ENCODE peak calls at places on chromosomes 1 and 21, in four cellular contexts. U is AG04449, T is BJ, D is neural progenitor cell. J is an unnamed sample.

GRCh38 chr1:17553970-17554369 is 14.5 kb downstream of the ARHGEF10L start:
- DNase-seq in U (no peak), T (no peak), D (no peak), J (peak)

GRCh38 chr1:206002160-206002559 is 1.0 kb downstream of the RAB7B start:
- DNase-seq in U (no peak), T (no peak), D (no peak), J (no peak)

GRCh38 chr1:37255111-37255795 is 219.1 kb upstream of the ZC3H12A start:
- DNase-seq in U (no peak), T (no peak), D (peak), J (no peak)

GRCh38 chr1:192580351-192580962 is 4.9 kb downstream of the RGS1 start:
- DNase-seq in U (no peak), T (no peak), D (peak), J (peak)

GRCh38 chr1:51850420-51851297 is 27.9 kb downstream of the NRDC start:
- DNase-seq in U (no peak), T (no peak), D (no peak), J (peak)

GRCh38 chr1:160605205-160605604 is 25.9 kb upstream of the CD84 start:
- DNase-seq in U (no peak), T (no peak), D (no peak), J (no peak)

GRCh38 chr1:207329469-207329868 is 8.0 kb downstream of the CD55 start:
- DNase-seq in U (no peak), T (no peak), D (no peak), J (no peak)

GRCh38 chr1:228979774-228980173 is 244.5 kb downstream of the RHOU start:
- DNase-seq in U (no peak), T (no peak), D (no peak), J (no peak)

GRCh38 chr1:8763888-8764287 is 53.6 kb downstream of the RERE start:
- DNase-seq in U (no peak), T (no peak), D (peak), J (peak)

GRCh38 chr1:193417420-193417819 is 231.0 kb upstream of the B3GALT2 start:
- DNase-seq in U (no peak), T (no peak), D (no peak), J (peak)

GRCh38 chr1:183734600-183735036 is 70.3 kb upstream of the RGL1 start:
- DNase-seq in U (no peak), T (peak), D (peak), J (peak)

GRCh38 chr21:35721701-35722100 is 338.6 kb downstream of the SETD4 start:
- DNase-seq in U (no peak), T (no peak), D (no peak), J (no peak)

GRCh38 chr1:41382531-41383090 is 21.4 kb downstream of the FOXO6 start:
- DNase-seq in U (no peak), T (no peak), D (peak), J (peak)

GRCh38 chr1:119781434-119782210 is 12.9 kb upstream of the HMGCS2 start:
- DNase-seq in U (no peak), T (no peak), D (no peak), J (no peak)

GRCh38 chr21:31446206-31446900 is 102.3 kb upstream of the TIAM1 start:
- DNase-seq in U (no peak), T (no peak), D (no peak), J (no peak)

GRCh38 chr1:27614625-27615344 is 10.8 kb upstream of the AHDC1 start:
- DNase-seq in U (no peak), T (no peak), D (peak), J (no peak)

GRCh38 chr1:32208891-32209309 is at the start of gene DCDC2B:
- DNase-seq in U (no peak), T (no peak), D (no peak), J (peak)

GRCh38 chr1:12034381-12034801 is 15.1 kb downstream of the MIIP start:
- DNase-seq in U (no peak), T (no peak), D (no peak), J (peak)

GRCh38 chr1:180614746-180615145 is 17.1 kb upstream of the XPR1 start:
- DNase-seq in U (no peak), T (no peak), D (no peak), J (no peak)

GRCh38 chr1:29297476-29297875 is 61.2 kb downstream of the PTPRU start:
- DNase-seq in U (no peak), T (no peak), D (no peak), J (no peak)

GRCh38 chr1:76989976-76990375 is 122.7 kb downstream of the ST6GALNAC5 start:
- DNase-seq in U (no peak), T (no peak), D (no peak), J (no peak)

GRCh38 chr1:185934476-185935189 is 200.4 kb downstream of the HMCN1 start:
- DNase-seq in U (peak), T (no peak), D (no peak), J (no peak)

GRCh38 chr1:55547441-55547840 is 332.3 kb upstream of the USP24 start:
- DNase-seq in U (no peak), T (peak), D (no peak), J (peak)

GRCh38 chr1:108100148-108100547 is 100.0 kb downstream of the SLC25A24 start:
- DNase-seq in U (no peak), T (no peak), D (no peak), J (no peak)

GRCh38 chr1:20476260-20477038 is 9.6 kb downstream of the CAMK2N1 start:
- DNase-seq in U (no peak), T (no peak), D (peak), J (peak)

GRCh38 chr1:214404571-214405213 is 123.7 kb downstream of the SMYD2 start:
- DNase-seq in U (no peak), T (no peak), D (no peak), J (peak)

GRCh38 chr1:12496154-12496961 is 121.7 kb downstream of the DHRS3 start:
- DNase-seq in U (no peak), T (no peak), D (no peak), J (peak)

GRCh38 chr1:119686661-119687060 is 25.1 kb upstream of the PHGDH start:
- DNase-seq in U (no peak), T (no peak), D (no peak), J (no peak)

GRCh38 chr1:70387507-70387906 is 23.6 kb upstream of the CTH start:
- DNase-seq in U (no peak), T (no peak), D (no peak), J (no peak)

GRCh38 chr1:32063261-32063681 is 9.5 kb upstream of the TMEM39B start:
- DNase-seq in U (no peak), T (no peak), D (no peak), J (peak)

GRCh38 chr1:162256287-162256686 is 120.4 kb downstream of the SPATA46 start:
- DNase-seq in U (no peak), T (no peak), D (no peak), J (peak)

GRCh38 chr1:210848474-210848873 is 285.5 kb downstream of the KCNH1 start:
- DNase-seq in U (no peak), T (no peak), D (no peak), J (no peak)

GRCh38 chr1:227320476-227320875 is 2.2 kb upstream of the CDC42BPA start:
- DNase-seq in U (no peak), T (no peak), D (peak), J (no peak)

GRCh38 chr1:8910331-8910730 is 31.8 kb upstream of the ENO1 start:
- DNase-seq in U (no peak), T (no peak), D (no peak), J (no peak)

GRCh38 chr1:178266619-178267066 is 172.7 kb downstream of the RASAL2 start:
- DNase-seq in U (no peak), T (no peak), D (peak), J (no peak)

GRCh38 chr1:3834701-3835100 is 22.3 kb downstream of the CEP104 start:
- DNase-seq in U (no peak), T (no peak), D (no peak), J (no peak)

GRCh38 chr1:16965486-16966067 is 14.8 kb downstream of the MFAP2 start:
- DNase-seq in U (no peak), T (no peak), D (no peak), J (no peak)

GRCh38 chr1:161735837-161736236 is 13.7 kb upstream of the DUSP12 start:
- DNase-seq in U (no peak), T (no peak), D (no peak), J (no peak)

GRCh38 chr1:114524933-114525332 is 13.9 kb upstream of the TRIM33 start:
- DNase-seq in U (no peak), T (no peak), D (peak), J (no peak)

GRCh38 chr1:181674617-181675016 is 191.3 kb downstream of the CACNA1E start:
- DNase-seq in U (no peak), T (no peak), D (no peak), J (no peak)

GRCh38 chr1:247639381-247639981 is 34.1 kb downstream of the OR2G3 start:
- DNase-seq in U (no peak), T (no peak), D (peak), J (peak)
- H3K4me3 ChIP-seq in U (no peak), T (peak), D (no peak), J (peak)

GRCh38 chr1:212820969-212821368 is 26.5 kb downstream of the SPATA45 start:
- DNase-seq in U (no peak), T (no peak), D (no peak), J (no peak)

GRCh38 chr1:212814548-212814947 is 22.9 kb downstream of the TATDN3 start:
- DNase-seq in U (no peak), T (no peak), D (no peak), J (no peak)

GRCh38 chr1:212816567-212817278 is 25.0 kb downstream of the TATDN3 start:
- DNase-seq in U (no peak), T (no peak), D (no peak), J (peak)

GRCh38 chr1:212819704-212820103 is 27.7 kb downstream of the SPATA45 start:
- DNase-seq in U (no peak), T (no peak), D (no peak), J (peak)

DNA sequence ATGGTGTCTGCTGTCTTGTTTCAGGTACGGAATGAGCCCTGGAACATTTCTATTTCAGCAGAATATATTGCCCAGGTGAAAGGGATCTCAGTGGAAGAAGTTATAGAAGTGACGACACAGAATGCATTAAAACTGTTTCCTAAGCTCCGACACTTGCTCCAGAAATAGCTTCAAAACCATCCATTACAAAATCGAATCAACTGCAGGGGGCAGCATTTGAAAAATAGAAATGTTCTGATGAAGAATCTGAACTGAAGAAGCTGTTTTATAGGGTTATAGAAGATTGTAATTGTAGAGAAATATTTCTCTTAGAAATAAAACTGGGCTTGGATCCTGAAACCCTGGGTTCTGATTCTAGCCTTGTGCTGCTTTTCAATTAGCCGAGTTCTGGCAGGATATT is 23.3 kb downstream of the TATDN3 start:
- DNase-seq in U (no peak), T (no peak), D (no peak), J (peak)
- TF ChIP-seq CTCF in U (no peak), T (peak), D (peak), J (peak)

DNA sequence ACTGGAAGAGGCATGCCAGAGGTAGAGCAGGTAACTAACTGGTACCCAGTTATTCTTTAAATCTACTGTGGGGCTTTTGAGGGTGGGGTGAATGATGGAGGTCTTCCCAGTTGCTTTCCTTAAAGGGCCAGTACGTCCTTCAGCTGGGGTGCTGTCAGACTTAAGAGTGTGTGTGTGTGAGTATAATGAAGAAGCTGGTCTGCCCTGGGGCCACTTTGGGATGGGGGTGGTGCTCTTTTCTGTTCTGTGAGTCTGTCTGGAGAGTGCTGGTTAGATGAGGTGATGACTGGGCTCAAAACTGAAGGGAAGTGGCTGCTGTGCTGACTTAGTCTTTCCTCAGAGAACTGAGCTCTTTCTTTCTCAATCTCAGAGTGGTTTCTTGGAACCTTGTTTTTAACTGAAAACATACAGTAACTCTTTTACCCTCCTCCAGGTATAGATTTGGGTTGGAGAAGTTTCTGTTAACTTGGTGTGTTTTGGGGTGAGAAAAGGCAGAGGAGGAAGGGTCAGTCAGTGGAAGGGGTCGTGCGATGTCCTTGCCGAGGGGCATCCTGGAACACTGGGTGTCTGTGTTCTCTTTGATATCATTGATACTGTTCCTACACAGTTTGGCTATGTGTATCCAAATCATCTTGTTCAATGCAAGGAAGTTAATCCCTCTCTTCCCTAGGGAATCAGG is 746 bp downstream of the MACF1 start:
- DNase-seq in U (no peak), T (peak), D (no peak), J (peak)
- H3K4me3 ChIP-seq in U (peak), T (peak), D (peak), J (peak)

GRCh38 chr1:30724175-30724574 is 790 bp upstream of the MATN1 start:
- DNase-seq in U (no peak), T (no peak), D (no peak), J (no peak)
- TF ChIP-seq CTCF in U (peak), T (peak), D (peak), J (peak)

GRCh38 chr1:224616761-224617409 is 768 bp downstream of the CNIH3 start:
- DNase-seq in U (no peak), T (no peak), D (peak), J (no peak)

GRCh38 chr1:224615861-224616760 is at the start of gene CNIH3:
- DNase-seq in U (no peak), T (no peak), D (peak), J (peak)

GRCh38 chr1:224620105-224620504 is 4.0 kb downstream of the CNIH3 start:
- DNase-seq in U (no peak), T (no peak), D (no peak), J (no peak)

GRCh38 chr1:224619209-224619608 is 3.1 kb downstream of the CNIH3 start:
- DNase-seq in U (no peak), T (no peak), D (no peak), J (no peak)

DNA sequence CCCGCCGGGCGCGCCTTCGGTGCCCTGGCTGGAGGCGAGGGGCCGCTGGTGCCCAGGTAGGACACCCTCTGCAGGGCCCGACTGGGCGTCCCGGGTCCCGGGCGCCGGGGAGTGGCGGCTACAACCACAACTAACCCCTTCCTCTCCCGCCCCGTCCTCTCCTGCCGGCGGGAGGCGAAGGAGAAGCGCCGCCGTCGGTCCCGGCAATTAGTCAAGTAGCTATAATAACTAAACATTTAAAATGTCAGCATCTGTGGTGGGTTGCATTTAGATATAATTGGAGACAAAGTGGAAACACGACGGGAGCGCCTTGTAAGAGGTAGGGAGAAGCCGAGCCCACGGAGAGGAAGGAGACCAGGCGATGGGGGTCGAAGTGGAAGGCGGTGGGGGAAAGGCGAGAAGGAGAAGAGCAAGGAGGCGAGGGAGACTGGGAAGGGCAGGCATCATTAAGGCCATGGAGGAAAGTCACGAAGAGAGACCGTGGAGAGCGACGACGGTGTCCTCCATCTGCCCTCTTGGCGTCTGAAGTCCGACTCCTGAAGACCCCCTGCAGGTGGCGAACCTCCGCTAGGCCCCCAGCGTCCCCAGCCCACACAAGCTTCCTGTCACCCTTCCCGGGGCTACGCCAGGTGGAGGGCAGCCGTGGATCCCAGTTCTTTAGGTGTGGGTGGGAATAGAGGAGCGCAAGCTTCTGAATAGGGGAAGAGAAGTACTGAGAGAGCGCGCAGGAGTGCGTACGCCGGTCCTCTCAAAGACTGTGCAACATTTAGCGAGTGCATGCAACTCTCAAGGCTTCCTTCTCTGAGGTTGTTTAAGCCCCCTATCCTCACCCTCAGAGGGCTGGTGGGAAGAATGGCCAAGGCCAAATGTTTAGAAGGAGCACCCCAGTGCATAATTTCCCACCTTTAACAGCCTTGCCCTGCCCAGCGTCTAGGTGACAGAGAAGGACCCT is 1.6 kb downstream of the CNIH3 start:
- DNase-seq in U (no peak), T (no peak), D (peak), J (no peak)
- H3K4me3 ChIP-seq in U (peak), T (peak), D (peak), J (peak)

GRCh38 chr21:42276076-42276475 is 39.1 kb downstream of the TFF3 start:
- DNase-seq in U (no peak), T (no peak), D (no peak), J (no peak)

GRCh38 chr21:42279341-42279871 is 35.8 kb downstream of the TFF3 start:
- DNase-seq in U (no peak), T (no peak), D (no peak), J (no peak)

GRCh38 chr21:42278750-42279149 is 36.5 kb downstream of the TFF3 start:
- DNase-seq in U (no peak), T (no peak), D (no peak), J (no peak)

GRCh38 chr21:42277593-42277992 is 37.6 kb downstream of the TFF3 start:
- DNase-seq in U (no peak), T (no peak), D (no peak), J (no peak)

DNA sequence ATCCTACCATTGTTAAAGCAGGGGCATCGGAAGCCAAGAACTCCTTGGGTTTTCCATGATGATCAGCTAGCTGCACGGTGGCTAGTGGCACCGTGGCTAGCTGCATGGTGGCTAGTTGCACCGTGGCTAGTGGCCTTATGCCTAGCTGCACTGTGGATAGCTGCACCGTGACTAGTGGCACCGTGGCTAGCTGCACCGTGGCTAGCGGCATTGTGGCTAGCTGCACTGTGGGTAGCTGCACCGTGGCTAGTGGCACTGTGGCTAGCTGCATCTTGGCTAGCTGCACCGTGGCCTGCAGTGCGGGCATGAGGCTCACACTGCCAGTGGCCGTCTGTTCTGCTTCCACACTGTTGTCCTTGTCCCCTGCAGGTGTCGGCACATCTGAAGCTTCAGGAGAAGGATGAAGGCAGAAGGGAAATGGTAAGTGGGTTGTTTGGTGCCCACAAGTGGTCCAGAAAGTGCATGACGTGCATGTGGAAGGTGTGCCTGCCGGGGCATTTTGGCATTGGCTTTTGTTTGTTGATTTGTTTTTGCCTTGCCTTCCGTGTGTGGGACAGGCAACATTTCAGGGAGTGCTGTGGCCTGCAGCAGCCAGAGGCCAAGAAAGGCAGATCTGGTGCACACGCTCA is 38.6 kb downstream of the TFF3 start:
- DNase-seq in U (no peak), T (no peak), D (no peak), J (no peak)
- TF ChIP-seq CTCF in U (no peak), T (no peak), D (peak), J (no peak)

DNA sequence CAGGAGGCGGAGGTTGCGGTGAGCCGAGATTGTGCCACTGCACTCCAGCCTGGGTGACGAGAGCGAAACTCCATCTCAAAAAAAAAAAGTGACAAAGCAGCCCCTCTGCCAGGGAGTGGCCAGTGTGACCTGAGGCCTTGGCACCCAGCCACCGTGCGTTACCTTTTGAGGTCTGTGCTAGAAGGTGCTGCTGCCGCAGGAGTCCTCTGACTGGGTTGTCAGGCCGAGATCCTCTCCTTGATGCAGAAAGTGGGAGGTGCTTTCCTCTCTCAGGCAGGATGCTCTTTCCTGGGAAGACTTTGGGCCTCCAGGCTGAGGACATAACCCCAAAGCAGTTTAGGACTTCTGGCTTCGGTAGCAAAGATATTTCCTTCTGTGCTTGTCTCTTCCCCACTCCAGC is 280.5 kb upstream of the VAMP3 start:
- DNase-seq in U (no peak), T (no peak), D (no peak), J (no peak)
- H3K4me3 ChIP-seq in U (no peak), T (no peak), D (no peak), J (no peak)

GRCh38 chr1:54256756-54257155 is 56.8 kb downstream of the MRPL37 start:
- DNase-seq in U (no peak), T (no peak), D (no peak), J (no peak)
- TF ChIP-seq CTCF in U (no peak), T (no peak), D (no peak), J (no peak)

GRCh38 chr1:85290826-85291225 is 14.4 kb upstream of the BCL10 start:
- DNase-seq in U (no peak), T (no peak), D (no peak), J (no peak)
- H3K4me3 ChIP-seq in U (no peak), T (no peak), D (no peak), J (no peak)